ENCODE peak calls at places on chromosome 2, in five cellular contexts. X is NCI-H748 treated with DMSO at 0.1 percent for 48 hours; D is stimulated activated CD4-positive, alpha-beta T cell treated with anti-CD3 and anti-CD28 coated beads, Interleukin-1b, Interleukin-23, amount 100 ng/mL, for 48 hours; J is HCT116; F is activated T-cell treated with anti-CD3 and anti-CD28 coated beads, Interleukin-2, amount 50 U/mL, for 1 hour. C is an unnamed sample.

GRCh38 chr2:126898636-126899035 is at the start of gene TEX51:
- DNase-seq in D (no peak), F (no peak), J (no peak), X (no peak), C (no peak)

GRCh38 chr2:70691497-70691896 is 76.5 kb downstream of the ADD2 start:
- DNase-seq in F (no peak), D (no peak), X (no peak), J (no peak), C (no peak)

GRCh38 chr2:231716641-231717280 is 8.4 kb downstream of the PTMA start:
- DNase-seq in X (no peak), F (no peak), D (no peak), J (no peak), C (peak; percentile 67)

GRCh38 chr2:172095146-172095904 is 7.4 kb downstream of the DLX2 start:
- DNase-seq in J (no peak), F (peak; percentile 76), X (peak; percentile 58), D (peak; percentile 52), C (peak; percentile 95)

GRCh38 chr2:74850816-74851566 is 17.1 kb downstream of the HK2 start:
- DNase-seq in D (no peak), X (no peak), F (no peak), J (no peak), C (peak; percentile 80)

GRCh38 chr2:135238651-135239050 is 186.6 kb downstream of the RAB3GAP1 start:
- DNase-seq in F (no peak), J (no peak), D (no peak), X (no peak), C (no peak)

GRCh38 chr2:109098251-109098920 is 30.6 kb upstream of the SH3RF3 start:
- DNase-seq in F (no peak), D (no peak), J (no peak), X (no peak), C (peak; percentile 27)

GRCh38 chr2:55157474-55157884 is 74.6 kb downstream of the CLHC1 start:
- DNase-seq in J (no peak), X (no peak), F (no peak), D (no peak), C (peak; percentile 91)

GRCh38 chr2:64493788-64494187 is 30.3 kb upstream of the AFTPH start:
- DNase-seq in X (peak; percentile 4), J (no peak), F (no peak), D (no peak), C (no peak)

GRCh38 chr2:20724500-20725053 is 57.6 kb downstream of the GDF7 start:
- DNase-seq in D (no peak), X (no peak), J (no peak), F (no peak), C (no peak)

GRCh38 chr2:156110890-156111289 is 221.6 kb downstream of the NR4A2 start:
- DNase-seq in X (no peak), F (peak; percentile 19), D (peak; percentile 5), J (peak; percentile 37), C (peak; percentile 20)